ENCODE peak calls at places on chromosomes 13 and 19, in nine cellular contexts. Z is substantia nigra; R is neural crest cell; E is stimulated activated CD4-positive, alpha-beta T cell treated with anti-CD3 and anti-CD28 coated beads, Interleukin-4, amount 100 ng/mL, for 24 hours; H is H54; I is globus pallidus; M is HEK293T; L is aorta; J is CD8-positive, alpha-beta memory T cell. B is an unnamed sample.

GRCh38 chr13:43196171-43196611 is 172.8 kb downstream of the DNAJC15 start:
- DNase-seq in L (no peak), H (no peak), J (no peak), I (peak), E (no peak), R (no peak), M (no peak), Z (no peak), B (no peak)

GRCh38 chr13:21470785-21471184 is 11.7 kb upstream of the ZDHHC20 start:
- DNase-seq in Z (no peak), L (no peak), E (no peak), R (no peak), M (no peak), H (no peak), I (no peak), J (no peak), B (no peak)

GRCh38 chr13:23993439-23993980 is 96.2 kb upstream of the C1QTNF9B start:
- DNase-seq in J (no peak), E (no peak), L (no peak), I (no peak), H (no peak), M (no peak), R (no peak), Z (no peak), B (no peak)

GRCh38 chr13:51803422-51804294 is at the start of gene DHRS12:
- DNase-seq in R (peak), J (peak), M (peak), H (peak), E (peak), Z (peak), L (peak), I (peak), B (peak)

GRCh38 chr13:93794197-93794885 is 567.7 kb downstream of the GPC6 start:
- DNase-seq in M (no peak), I (no peak), J (no peak), R (no peak), Z (no peak), H (no peak), L (no peak), E (peak), B (no peak)

GRCh38 chr19:1336079-1336684 is 47.5 kb upstream of the NDUFS7 start:
- DNase-seq in M (no peak), Z (no peak), R (no peak), J (no peak), H (no peak), E (no peak), L (no peak), I (no peak), B (no peak)

GRCh38 chr13:51444922-51445321 is 7.9 kb downstream of the INTS6 start:
- DNase-seq in I (peak), R (no peak), E (no peak), H (no peak), Z (no peak), J (peak), M (no peak), L (no peak), B (no peak)

GRCh38 chr19:28330831-28331230 is 882.1 kb downstream of the UQCRFS1 start:
- DNase-seq in Z (no peak), J (no peak), E (no peak), I (no peak), M (no peak), R (no peak), H (no peak), L (no peak), B (no peak)

GRCh38 chr13:110472904-110473563 is 88.5 kb downstream of the RAB20 start:
- DNase-seq in L (no peak), I (no peak), E (no peak), M (no peak), Z (no peak), R (no peak), J (no peak), H (no peak), B (no peak)

GRCh38 chr13:91652389-91652788 is 254.0 kb downstream of the GPC5 start:
- DNase-seq in M (no peak), L (no peak), E (no peak), I (no peak), Z (no peak), R (no peak), J (no peak), H (no peak), B (no peak)

GRCh38 chr19:30539315-30539714 is 167.1 kb downstream of the ZNF536 start:
- DNase-seq in L (no peak), J (no peak), I (no peak), Z (no peak), H (no peak), M (no peak), E (no peak), R (no peak), B (no peak)

GRCh38 chr13:75544681-75545333 is 4.8 kb upstream of the UCHL3 start:
- DNase-seq in Z (no peak), H (no peak), M (no peak), J (no peak), R (no peak), I (no peak), E (no peak), L (no peak), B (no peak)

GRCh38 chr19:47315125-47315821 is 5.6 kb downstream of the C5AR1 start:
- DNase-seq in E (peak), L (peak), M (peak), H (peak), I (peak), R (no peak), Z (no peak), J (no peak), B (peak)

GRCh38 chr19:34963531-34964406 is at the start of gene ZNF792:
- DNase-seq in I (peak), H (peak), R (peak), Z (peak), J (peak), E (peak), L (peak), M (peak), B (peak)

GRCh38 chr13:109737606-109738005 is 48.8 kb downstream of the IRS2 start:
- DNase-seq in E (peak), I (no peak), L (no peak), J (no peak), R (no peak), M (no peak), H (no peak), Z (no peak), B (no peak)

GRCh38 chr13:69980799-69981198 is 126.8 kb upstream of the ATXN8OS start:
- DNase-seq in L (no peak), J (no peak), E (no peak), M (no peak), H (no peak), Z (no peak), R (no peak), I (no peak), B (no peak)

GRCh38 chr13:110782185-110782584 is 68.7 kb downstream of the ING1 start:
- DNase-seq in I (no peak), Z (no peak), R (no peak), H (no peak), E (no peak), M (no peak), L (no peak), J (no peak), B (no peak)

GRCh38 chr13:110841846-110842245 is 73.0 kb downstream of the ANKRD10 start:
- DNase-seq in I (no peak), E (no peak), R (no peak), Z (no peak), J (no peak), H (no peak), M (no peak), L (no peak), B (no peak)

GRCh38 chr19:51714848-51715247 is 8.9 kb downstream of the HAS1 start:
- DNase-seq in H (no peak), E (no peak), R (no peak), M (no peak), I (no peak), Z (no peak), J (no peak), L (no peak), B (no peak)

GRCh38 chr19:39083983-39084731 is at the start of gene ACP7:
- DNase-seq in R (no peak), E (peak), J (peak), Z (peak), I (no peak), L (no peak), H (no peak), M (no peak), B (no peak)

B was measured in upper lobe of right lung.